ENCODE peak calls at places on chromosomes 6 and 20, in six cellular contexts. One of them, this sample, is unnamed.

GRCh38 chr6:166446567-166447065 is 63.9 kb upstream of the MPC1 start:
- DNase-seq in right lobe of liver: no peak
- DNase-seq in left ventricle myocardium inferior: no peak
- DNase-seq in gastrocnemius medialis: no peak
- DNase-seq in adrenal gland: no peak
- DNase-seq in stomach: peak; percentile 20
- DNase-seq in this sample: no peak

GRCh38 chr20:17794400-17794799 is 94.6 kb downstream of the BANF2 start:
- DNase-seq in right lobe of liver: peak; percentile 86
- DNase-seq in left ventricle myocardium inferior: no peak
- DNase-seq in gastrocnemius medialis: no peak
- DNase-seq in adrenal gland: no peak
- DNase-seq in stomach: peak; percentile 67
- DNase-seq in this sample: no peak

GRCh38 chr20:17611540-17612286 is 41.8 kb downstream of the DSTN start:
- DNase-seq in right lobe of liver: peak; percentile 58
- DNase-seq in left ventricle myocardium inferior: no peak
- DNase-seq in gastrocnemius medialis: no peak
- DNase-seq in adrenal gland: no peak
- DNase-seq in stomach: peak; percentile 72
- DNase-seq in this sample: peak; percentile 87

GRCh38 chr6:137370871-137371633 is 123.1 kb downstream of the OLIG3 start:
- DNase-seq in right lobe of liver: no peak
- DNase-seq in left ventricle myocardium inferior: no peak
- DNase-seq in gastrocnemius medialis: no peak
- DNase-seq in adrenal gland: no peak
- DNase-seq in stomach: no peak
- DNase-seq in this sample: no peak

GRCh38 chr20:24495266-24495665 is 25.8 kb downstream of the SYNDIG1 start:
- DNase-seq in right lobe of liver: no peak
- DNase-seq in left ventricle myocardium inferior: no peak
- DNase-seq in gastrocnemius medialis: no peak
- DNase-seq in adrenal gland: no peak
- DNase-seq in stomach: no peak
- DNase-seq in this sample: no peak

GRCh38 chr20:23244207-23244915 is 106.2 kb upstream of the NXT1 start:
- DNase-seq in right lobe of liver: no peak
- DNase-seq in left ventricle myocardium inferior: no peak
- DNase-seq in gastrocnemius medialis: no peak
- DNase-seq in adrenal gland: no peak
- DNase-seq in stomach: no peak
- DNase-seq in this sample: peak; percentile 90

GRCh38 chr6:22071655-22072054 is 225.2 kb downstream of the PRL start:
- DNase-seq in right lobe of liver: no peak
- DNase-seq in left ventricle myocardium inferior: peak; percentile 25
- DNase-seq in gastrocnemius medialis: peak; percentile 4
- DNase-seq in adrenal gland: peak; percentile 20
- DNase-seq in stomach: no peak
- DNase-seq in this sample: no peak

GRCh38 chr6:9197726-9198125 is 762.4 kb upstream of the SLC35B3 start:
- DNase-seq in right lobe of liver: no peak
- DNase-seq in left ventricle myocardium inferior: no peak
- DNase-seq in gastrocnemius medialis: no peak
- DNase-seq in adrenal gland: no peak
- DNase-seq in stomach: no peak
- DNase-seq in this sample: no peak

GRCh38 chr6:20630617-20631448 is 96.6 kb downstream of the CDKAL1 start:
- DNase-seq in right lobe of liver: no peak
- DNase-seq in left ventricle myocardium inferior: no peak
- DNase-seq in gastrocnemius medialis: no peak
- DNase-seq in adrenal gland: no peak
- DNase-seq in stomach: no peak
- DNase-seq in this sample: no peak

GRCh38 chr6:8075704-8076103 is 11.5 kb upstream of the BLOC1S5 start:
- DNase-seq in right lobe of liver: no peak
- DNase-seq in left ventricle myocardium inferior: no peak
- DNase-seq in gastrocnemius medialis: no peak
- DNase-seq in adrenal gland: no peak
- DNase-seq in stomach: no peak
- DNase-seq in this sample: no peak

GRCh38 chr6:170448317-170448716 is 104.8 kb downstream of the PSMB1 start:
- DNase-seq in right lobe of liver: no peak
- DNase-seq in left ventricle myocardium inferior: no peak
- DNase-seq in gastrocnemius medialis: no peak
- DNase-seq in adrenal gland: no peak
- DNase-seq in stomach: no peak
- DNase-seq in this sample: no peak

DNA sequence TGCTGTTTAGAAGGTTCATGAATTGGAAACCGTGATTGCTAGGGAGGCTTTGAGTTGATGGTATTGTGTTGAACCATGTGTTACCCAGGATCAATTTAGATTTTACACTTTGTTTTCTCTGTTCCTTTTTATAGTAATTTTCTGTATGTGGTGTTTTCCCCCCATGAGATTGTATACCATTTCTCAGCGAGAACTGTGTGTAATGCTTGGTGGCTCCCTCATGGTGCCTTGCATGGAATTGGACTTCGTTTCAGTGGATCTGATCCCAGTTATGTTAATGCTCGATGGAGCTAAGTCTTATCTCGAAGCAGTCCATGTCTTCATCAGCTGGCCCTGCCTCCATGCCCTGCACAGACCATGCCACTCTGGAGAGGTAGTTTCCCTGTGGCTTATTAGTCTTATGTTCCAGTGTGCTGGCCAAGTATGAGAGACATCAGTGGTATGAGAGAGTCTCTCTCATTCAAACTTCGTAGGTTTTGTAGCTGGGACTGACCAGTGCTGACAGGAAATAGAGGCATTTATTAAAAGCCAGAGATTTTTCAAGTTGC is 18.7 kb downstream of the PTPN1 start:
- DNase-seq in right lobe of liver: no peak
- DNase-seq in left ventricle myocardium inferior: no peak
- DNase-seq in gastrocnemius medialis: no peak
- DNase-seq in adrenal gland: no peak
- DNase-seq in stomach: no peak
- DNase-seq in this sample: no peak
- H3K4me3 ChIP-seq in right lobe of liver: no peak overlapping the region
- H3K4me3 ChIP-seq in left ventricle myocardium inferior: no peak overlapping the region
- H3K4me3 ChIP-seq in gastrocnemius medialis: no peak overlapping the region
- H3K4me3 ChIP-seq in adrenal gland: no peak overlapping the region
- H3K4me3 ChIP-seq in stomach: no peak overlapping the region
- H3K4me3 ChIP-seq in this sample: no peak overlapping the region

DNA sequence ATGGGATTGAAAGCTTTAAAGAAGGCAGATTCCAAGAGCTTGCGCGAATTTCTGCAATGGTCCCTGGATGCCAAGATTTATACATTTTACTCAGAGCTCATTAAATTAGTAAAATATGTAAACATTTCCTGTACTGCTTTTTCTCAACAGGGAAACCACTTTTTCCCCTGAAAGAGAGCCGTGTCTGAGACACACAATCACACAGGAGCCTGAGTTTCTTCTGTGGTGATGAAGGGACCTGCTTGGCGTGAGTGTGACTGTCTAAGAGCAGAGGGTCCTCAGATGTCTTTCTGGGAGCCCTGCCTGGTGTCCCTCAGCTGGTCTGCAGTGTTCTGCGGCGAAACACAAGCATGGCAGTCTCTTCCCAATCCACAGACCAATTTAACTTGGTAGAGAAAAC is 12.2 kb upstream of the TAGAP start:
- DNase-seq in right lobe of liver: no peak
- DNase-seq in left ventricle myocardium inferior: no peak
- DNase-seq in gastrocnemius medialis: no peak
- DNase-seq in adrenal gland: no peak
- DNase-seq in stomach: no peak
- DNase-seq in this sample: no peak
- H3K27ac ChIP-seq in right lobe of liver: no peak overlapping the region
- H3K27ac ChIP-seq in left ventricle myocardium inferior: no peak overlapping the region
- H3K27ac ChIP-seq in gastrocnemius medialis: no peak overlapping the region
- H3K27ac ChIP-seq in adrenal gland: no peak overlapping the region
- H3K27ac ChIP-seq in stomach: no peak overlapping the region
- H3K27ac ChIP-seq in this sample: no peak overlapping the region

DNA sequence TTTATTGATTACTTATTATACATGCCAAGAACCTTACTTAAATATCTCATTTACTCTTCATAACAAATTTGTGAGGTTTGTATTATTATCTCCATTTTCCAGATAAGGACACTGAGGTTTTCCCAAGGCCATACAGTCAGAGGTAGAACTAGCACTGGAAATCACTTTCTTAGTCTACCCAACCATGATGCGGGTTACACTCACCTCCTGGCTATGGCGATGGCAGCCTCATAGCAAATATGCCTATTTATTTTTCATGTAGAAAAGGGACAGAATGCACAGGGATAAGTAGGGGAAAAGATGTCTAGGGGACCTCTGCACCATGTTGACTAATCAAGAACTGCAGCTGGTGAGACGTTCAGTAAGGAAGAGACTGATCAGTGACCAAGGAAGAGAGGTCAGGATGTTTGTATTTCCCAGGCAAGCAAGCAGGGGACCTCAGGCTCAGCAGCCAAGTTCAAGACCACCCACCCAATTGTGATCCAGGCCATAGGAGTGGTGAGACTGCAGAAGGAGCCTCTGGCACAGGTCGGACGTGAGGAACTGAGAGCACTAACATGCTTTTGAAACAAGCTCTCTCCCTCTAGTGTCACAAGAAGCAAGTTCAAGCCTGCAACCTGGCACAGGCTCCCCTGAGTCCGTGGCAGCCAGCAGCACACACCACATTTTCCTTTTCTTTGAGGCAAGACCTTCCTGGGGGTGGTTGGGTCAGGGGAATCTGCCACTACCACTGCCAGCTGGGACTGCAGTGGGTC is 97.8 kb downstream of the GMPR start:
- DNase-seq in right lobe of liver: no peak
- DNase-seq in left ventricle myocardium inferior: no peak
- DNase-seq in gastrocnemius medialis: no peak
- DNase-seq in adrenal gland: no peak
- DNase-seq in stomach: no peak
- DNase-seq in this sample: no peak
- H3K4me1 ChIP-seq in right lobe of liver: no peaks in the 10 kb centered on the region
- H3K4me1 ChIP-seq in left ventricle myocardium inferior: peaks cover 84% of the 10 kb centered on the region
- H3K4me1 ChIP-seq in gastrocnemius medialis: peaks cover 71% of the 10 kb centered on the region
- H3K4me1 ChIP-seq in adrenal gland: peaks cover 55% of the 10 kb centered on the region
- H3K4me1 ChIP-seq in stomach: peaks cover 59% of the 10 kb centered on the region
- H3K4me1 ChIP-seq in this sample: peaks cover 82% of the 10 kb centered on the region

DNA sequence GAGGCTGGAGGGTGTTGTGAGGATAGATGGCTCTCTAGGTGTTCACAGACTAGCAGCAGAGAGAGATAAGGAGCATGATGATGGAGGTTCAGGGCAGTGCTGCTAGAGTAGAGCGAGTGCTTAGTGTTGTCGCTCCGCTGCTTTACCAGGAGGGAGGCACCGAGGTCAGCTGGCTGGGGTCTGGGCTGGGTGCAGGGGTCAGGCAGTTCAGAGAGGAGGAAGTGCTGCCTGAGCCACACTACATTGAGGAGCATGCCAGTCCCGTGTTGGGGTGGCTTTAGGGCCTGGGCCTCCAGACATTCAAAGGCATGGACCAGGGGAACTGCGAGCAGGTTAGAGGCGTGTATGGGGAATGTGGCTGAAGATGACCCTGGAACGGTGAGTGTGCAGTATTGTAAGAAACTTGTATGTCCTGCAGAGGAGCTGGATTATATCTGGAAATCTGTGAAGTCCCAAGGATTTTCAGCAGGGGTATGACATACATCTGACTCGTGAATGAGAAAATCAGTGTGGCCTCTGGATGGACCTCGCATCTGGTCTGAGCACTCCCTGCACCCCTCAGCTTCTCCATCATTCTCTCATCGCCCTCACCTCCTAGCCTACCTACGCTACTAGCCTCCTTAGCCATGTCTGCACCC is 66.9 kb downstream of the IGF2R start:
- DNase-seq in right lobe of liver: peak; percentile 48
- DNase-seq in left ventricle myocardium inferior: no peak
- DNase-seq in gastrocnemius medialis: no peak
- DNase-seq in adrenal gland: no peak
- DNase-seq in stomach: no peak
- DNase-seq in this sample: no peak
- H3K4me3 ChIP-seq in right lobe of liver: no peak overlapping the region
- H3K4me3 ChIP-seq in left ventricle myocardium inferior: no peak overlapping the region
- H3K4me3 ChIP-seq in gastrocnemius medialis: no peak overlapping the region
- H3K4me3 ChIP-seq in adrenal gland: no peak overlapping the region
- H3K4me3 ChIP-seq in stomach: no peak overlapping the region
- H3K4me3 ChIP-seq in this sample: peak overlapping the region; percentile 21

GRCh38 chr6:31750411-31751022 is 10.7 kb downstream of the MSH5 start:
- DNase-seq in right lobe of liver: no peak
- DNase-seq in left ventricle myocardium inferior: no peak
- DNase-seq in gastrocnemius medialis: no peak
- DNase-seq in adrenal gland: no peak
- DNase-seq in stomach: no peak
- DNase-seq in this sample: no peak
- H3K27ac ChIP-seq in right lobe of liver: no peak overlapping the region
- H3K27ac ChIP-seq in left ventricle myocardium inferior: no peak overlapping the region
- H3K27ac ChIP-seq in gastrocnemius medialis: no peak overlapping the region
- H3K27ac ChIP-seq in adrenal gland: no peak overlapping the region
- H3K27ac ChIP-seq in stomach: no peak overlapping the region
- H3K27ac ChIP-seq in this sample: no peak overlapping the region

GRCh38 chr6:36754582-36755434 is 57.2 kb downstream of the RAB44 start:
- DNase-seq in right lobe of liver: no peak
- DNase-seq in left ventricle myocardium inferior: no peak
- DNase-seq in gastrocnemius medialis: no peak
- DNase-seq in adrenal gland: no peak
- DNase-seq in stomach: no peak
- DNase-seq in this sample: no peak

GRCh38 chr6:36755435-36756348 is 58.1 kb downstream of the RAB44 start:
- DNase-seq in right lobe of liver: no peak
- DNase-seq in left ventricle myocardium inferior: no peak
- DNase-seq in gastrocnemius medialis: no peak
- DNase-seq in adrenal gland: peak; percentile 62
- DNase-seq in stomach: peak; percentile 38
- DNase-seq in this sample: no peak

GRCh38 chr6:36752187-36752885 is 54.7 kb downstream of the RAB44 start:
- DNase-seq in right lobe of liver: no peak
- DNase-seq in left ventricle myocardium inferior: no peak
- DNase-seq in gastrocnemius medialis: peak; percentile 17
- DNase-seq in adrenal gland: no peak
- DNase-seq in stomach: peak; percentile 54
- DNase-seq in this sample: no peak

GRCh38 chr6:36752886-36753506 is 55.4 kb downstream of the RAB44 start:
- DNase-seq in right lobe of liver: no peak
- DNase-seq in left ventricle myocardium inferior: no peak
- DNase-seq in gastrocnemius medialis: peak; percentile 71
- DNase-seq in adrenal gland: no peak
- DNase-seq in stomach: no peak
- DNase-seq in this sample: no peak

GRCh38 chr6:36753671-36754485 is 56.3 kb downstream of the RAB44 start:
- DNase-seq in right lobe of liver: no peak
- DNase-seq in left ventricle myocardium inferior: no peak
- DNase-seq in gastrocnemius medialis: no peak
- DNase-seq in adrenal gland: no peak
- DNase-seq in stomach: no peak
- DNase-seq in this sample: no peak
- H3K4me1 ChIP-seq in right lobe of liver: no peaks in the 10 kb centered on the region
- H3K4me1 ChIP-seq in left ventricle myocardium inferior: peaks cover 21% of the 10 kb centered on the region
- H3K4me1 ChIP-seq in gastrocnemius medialis: peaks cover 26% of the 10 kb centered on the region
- H3K4me1 ChIP-seq in adrenal gland: peaks cover 24% of the 10 kb centered on the region
- H3K4me1 ChIP-seq in stomach: peaks cover 11% of the 10 kb centered on the region
- H3K4me1 ChIP-seq in this sample: peaks cover 34% of the 10 kb centered on the region

GRCh38 chr6:13848553-13849150 is 34.3 kb upstream of the MCUR1 start:
- DNase-seq in right lobe of liver: no peak
- DNase-seq in left ventricle myocardium inferior: no peak
- DNase-seq in gastrocnemius medialis: no peak
- DNase-seq in adrenal gland: no peak
- DNase-seq in stomach: no peak
- DNase-seq in this sample: peak; percentile 34
- H3K4me3 ChIP-seq in right lobe of liver: no peak overlapping the region
- H3K4me3 ChIP-seq in left ventricle myocardium inferior: no peak overlapping the region
- H3K4me3 ChIP-seq in gastrocnemius medialis: no peak overlapping the region
- H3K4me3 ChIP-seq in adrenal gland: no peak overlapping the region
- H3K4me3 ChIP-seq in stomach: no peak overlapping the region
- H3K4me3 ChIP-seq in this sample: no peak overlapping the region

This sample was measured in vagina.